ENCODE peak calls at places on chromosomes 2 and 18, in six cellular contexts. K is ovary; J is CD8-positive, alpha-beta T cell; Z is right lobe of liver; U is sigmoid colon; H is hepatocyte. L is an unnamed sample. For H3K4me1, the result is how much of the 10 kb centered on the place peaks cover.

GRCh38 chr2:95333888-95334338 is 36.8 kb downstream of the KCNIP3 start:
- DNase-seq in K (no peak), H (peak), U (peak), J (no peak), Z (peak), L (no peak)

GRCh38 chr2:164690361-164690760 is 69.1 kb upstream of the GRB14 start:
- DNase-seq in J (no peak), Z (no peak), K (no peak), H (no peak), U (no peak), L (no peak)

GRCh38 chr2:18630941-18631340 is 41.6 kb upstream of the NT5C1B start:
- DNase-seq in J (no peak), U (no peak), H (no peak), K (no peak), Z (no peak), L (no peak)

GRCh38 chr2:223619486-223620129 is 17.4 kb upstream of the SCG2 start:
- DNase-seq in Z (no peak), K (no peak), J (no peak), H (no peak), U (no peak), L (no peak)

GRCh38 chr2:30240162-30240696 is 8.9 kb downstream of the LBH start:
- DNase-seq in U (no peak), H (no peak), J (no peak), Z (no peak), K (no peak), L (no peak)

GRCh38 chr2:174335605-174336402 is 1.1 kb downstream of the SP9 start:
- DNase-seq in J (no peak), Z (no peak), K (no peak), U (peak), H (peak), L (no peak)

GRCh38 chr2:33051586-33052385 is 105.0 kb downstream of the LTBP1 start:
- DNase-seq in Z (peak), U (no peak), J (no peak), H (no peak), K (no peak), L (no peak)

GRCh38 chr2:142241016-142241415 is 110.2 kb upstream of the LRP1B start:
- DNase-seq in H (no peak), Z (no peak), K (no peak), J (no peak), U (no peak), L (no peak)

GRCh38 chr18:45657357-45658335 is 42.4 kb downstream of the SLC14A2 start:
- DNase-seq in K (no peak), H (no peak), U (no peak), Z (no peak), J (no peak), L (no peak)

GRCh38 chr2:165112789-165113188 is 91.1 kb downstream of the SCN3A start:
- DNase-seq in U (no peak), Z (no peak), H (no peak), K (no peak), J (no peak), L (no peak)

GRCh38 chr2:81436256-81436655 is 1131.7 kb upstream of the LRRTM1 start:
- DNase-seq in U (no peak), K (no peak), H (no peak), Z (no peak), J (no peak), L (no peak)

GRCh38 chr2:28958689-28959088 is 22.4 kb upstream of the TOGARAM2 start:
- DNase-seq in U (peak), Z (no peak), J (peak), H (peak), K (peak), L (peak)

GRCh38 chr2:120936476-120937334 is 201.0 kb downstream of the GLI2 start:
- DNase-seq in J (no peak), Z (no peak), H (no peak), U (no peak), K (no peak), L (no peak)

GRCh38 chr18:9868857-9869712 is 16.7 kb upstream of the TXNDC2 start:
- DNase-seq in Z (no peak), H (peak), J (no peak), K (no peak), U (no peak), L (peak)

GRCh38 chr2:240988571-240989271 is 9.7 kb upstream of the SNED1 start:
- DNase-seq in Z (peak), J (no peak), H (no peak), U (peak), K (no peak), L (peak)

GRCh38 chr2:240988146-240988545 is 10.3 kb upstream of the SNED1 start:
- DNase-seq in Z (peak), J (no peak), U (peak), H (no peak), K (no peak), L (peak)

GRCh38 chr2:240990266-240990529 is 8.2 kb upstream of the SNED1 start:
- DNase-seq in K (no peak), Z (no peak), H (no peak), J (no peak), U (no peak), L (no peak)

GRCh38 chr2:240990726-240991377 is 7.6 kb upstream of the SNED1 start:
- DNase-seq in J (peak), H (no peak), U (peak), K (no peak), Z (peak), L (peak)

DNA sequence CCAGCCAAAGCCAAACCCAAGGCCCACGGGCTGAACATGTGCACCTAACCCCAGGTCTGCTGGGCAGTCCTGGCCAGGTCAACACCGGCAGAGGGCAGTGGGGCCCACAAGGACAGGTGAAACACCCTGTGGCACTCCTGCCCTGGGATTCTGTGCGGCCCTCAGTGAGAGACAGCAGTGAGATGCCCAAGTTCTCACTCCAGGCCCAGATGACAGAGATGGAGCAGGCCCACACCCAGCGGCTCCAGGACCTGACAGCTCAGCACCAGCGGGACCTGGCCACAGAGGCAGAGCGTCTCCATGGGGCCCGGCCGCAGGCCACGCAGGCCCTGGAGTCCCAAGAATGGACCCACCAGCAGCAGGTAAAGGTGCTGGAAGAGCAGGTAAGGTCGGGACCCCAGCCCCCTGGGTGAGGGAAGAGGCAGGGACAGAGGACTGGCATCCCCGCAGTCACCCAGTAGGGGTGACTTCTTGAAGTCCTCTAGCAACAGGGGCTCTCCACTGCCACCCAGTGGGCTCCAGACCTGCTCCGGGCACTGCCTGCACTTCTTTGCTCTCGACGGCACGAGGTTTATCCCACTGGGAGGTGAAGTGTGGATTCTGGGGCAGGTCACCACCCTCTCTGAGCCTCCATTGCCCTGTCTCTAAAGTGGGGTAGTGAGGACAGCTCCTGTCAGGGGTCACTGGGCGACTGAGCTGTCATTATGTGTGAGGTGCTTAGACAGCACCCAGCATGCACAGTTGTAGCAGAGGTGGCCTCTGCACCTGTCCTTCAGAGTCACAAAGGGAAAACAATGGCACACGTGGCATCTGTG is 8.8 kb upstream of the SNED1 start:
- DNase-seq in Z (peak), K (no peak), U (peak), H (peak), J (no peak), L (peak)
- TF ChIP-seq CTCF in Z (peak), K (no peak), U (no peak), H (peak), J (no peak), L (peak)

GRCh38 chr2:176106636-176107539 is at the start of gene HOXD11:
- DNase-seq in Z (peak), J (no peak), H (no peak), U (peak), K (no peak), L (no peak)

GRCh38 chr2:176104338-176105077 is 2.6 kb upstream of the HOXD11 start:
- DNase-seq in H (no peak), U (peak), Z (no peak), J (no peak), K (no peak), L (no peak)

GRCh38 chr2:176105727-176106635 is 1.1 kb upstream of the HOXD11 start:
- DNase-seq in K (no peak), U (peak), J (no peak), Z (no peak), H (no peak), L (no peak)

GRCh38 chr2:176103634-176104337 is 3.3 kb upstream of the HOXD11 start:
- DNase-seq in J (no peak), Z (no peak), K (no peak), U (peak), H (no peak), L (no peak)

GRCh38 chr2:176105078-176105726 is 1.9 kb upstream of the HOXD11 start:
- DNase-seq in J (no peak), K (no peak), U (peak), H (no peak), Z (no peak), L (no peak)
- H3K4me3 ChIP-seq in J (no peak), K (peak), U (peak), H (peak), Z (no peak), L (peak)

GRCh38 chr18:73235921-73236320 is 368.1 kb upstream of the NETO1 start:
- DNase-seq in U (no peak), J (no peak), Z (no peak), K (no peak), H (no peak), L (no peak)

GRCh38 chr18:73240899-73241298 is 373.1 kb upstream of the NETO1 start:
- DNase-seq in K (no peak), H (no peak), U (no peak), J (no peak), Z (no peak), L (no peak)

GRCh38 chr18:73232933-73233332 is 365.1 kb upstream of the NETO1 start:
- DNase-seq in U (no peak), K (no peak), J (no peak), Z (no peak), H (no peak), L (no peak)

DNA sequence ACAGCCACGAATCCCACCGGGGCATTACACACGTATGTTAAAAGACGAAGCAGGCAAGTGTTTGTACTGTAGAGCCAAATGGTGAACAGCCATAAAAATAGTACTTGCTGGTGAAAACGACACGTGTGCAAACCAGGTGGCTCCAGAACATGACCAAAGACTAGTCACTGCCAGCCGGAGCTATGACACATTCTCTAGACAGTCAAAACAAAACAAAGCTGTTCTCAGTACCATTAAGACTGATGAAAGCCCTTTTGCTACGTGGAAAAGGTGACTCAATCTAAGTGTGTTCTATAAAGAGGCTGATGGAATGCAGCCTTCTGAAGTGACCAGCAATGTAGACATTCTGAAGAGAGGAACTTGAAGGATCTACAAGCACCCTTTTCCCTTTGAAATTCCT is 367.7 kb upstream of the NETO1 start:
- DNase-seq in H (peak), U (no peak), Z (no peak), J (no peak), K (no peak), L (no peak)
- H3K4me1 ChIP-seq in H (under half), U (under half), Z (under half), J (under half), K (under half), L (under half)

GRCh38 chr2:65353046-65353445 is 79.4 kb downstream of the SPRED2 start:
- DNase-seq in H (no peak), K (no peak), J (no peak), U (no peak), Z (no peak), L (no peak)
- TF ChIP-seq CTCF in H (no peak), K (no peak), J (no peak), U (no peak), Z (no peak), L (peak)

L was measured in BE2C.